ENCODE peak calls at places on chromosomes 1 and 21, in six cellular contexts. S is H7; L is choroid plexus epithelial cell; O is AG04450; J is naive thymus-derived CD4-positive, alpha-beta T cell; R is heart left ventricle. H is an unnamed sample.

GRCh38 chr1:196774603-196775002 is at the start of gene CFHR3:
- DNase-seq in S (no peak), L (no peak), O (no peak), J (no peak), R (no peak), H (no peak)

GRCh38 chr21:21165063-21165645 is 166.9 kb downstream of the NCAM2 start:
- DNase-seq in S (no peak), L (peak), O (peak), J (no peak), R (peak), H (peak)

GRCh38 chr1:219927956-219928790 is at the start of gene SLC30A10:
- DNase-seq in S (peak), L (no peak), O (no peak), J (no peak), R (peak), H (no peak)

GRCh38 chr1:4673494-4673893 is 19.1 kb downstream of the AJAP1 start:
- DNase-seq in S (no peak), L (no peak), O (no peak), J (no peak), R (no peak), H (no peak)

GRCh38 chr1:165408518-165408917 is 36.4 kb downstream of the RXRG start:
- DNase-seq in S (peak), L (peak), O (no peak), J (no peak), R (no peak), H (peak)

GRCh38 chr1:46198026-46198826 is at the start of gene POMGNT1:
- DNase-seq in S (peak), L (peak), O (no peak), J (peak), R (peak), H (peak)

GRCh38 chr1:44822131-44822701 is 13.9 kb downstream of the BTBD19 start:
- DNase-seq in S (peak), L (no peak), O (no peak), J (no peak), R (no peak), H (no peak)

GRCh38 chr1:204746838-204747442 is 61.4 kb upstream of the LRRN2 start:
- DNase-seq in S (peak), L (peak), O (no peak), J (peak), R (no peak), H (peak)

GRCh38 chr1:235069577-235070563 is 58.8 kb downstream of the TOMM20 start:
- DNase-seq in S (no peak), L (no peak), O (no peak), J (no peak), R (peak), H (peak)

GRCh38 chr1:23797478-23798448 is 2.8 kb downstream of the GALE start:
- DNase-seq in S (peak), L (no peak), O (no peak), J (no peak), R (no peak), H (no peak)

GRCh38 chr1:115463347-115463746 is 125.3 kb upstream of the NGF start:
- DNase-seq in S (no peak), L (peak), O (no peak), J (no peak), R (peak), H (no peak)

GRCh38 chr1:20261095-20261494 is 29.6 kb upstream of the VWA5B1 start:
- DNase-seq in S (no peak), L (no peak), O (no peak), J (no peak), R (no peak), H (no peak)

GRCh38 chr1:11354893-11355593 is 82.0 kb downstream of the UBIAD1 start:
- DNase-seq in S (peak), L (no peak), O (no peak), J (no peak), R (no peak), H (no peak)

GRCh38 chr1:109566982-109567381 is 18.6 kb downstream of the GNAI3 start:
- DNase-seq in S (no peak), L (no peak), O (no peak), J (no peak), R (no peak), H (no peak)

GRCh38 chr21:41952568-41953248 is 1.1 kb downstream of the C2CD2 start:
- DNase-seq in S (peak), L (no peak), O (no peak), J (no peak), R (no peak), H (peak)

GRCh38 chr1:156664949-156665411 is 12.2 kb downstream of the NES start:
- DNase-seq in S (peak), L (no peak), O (no peak), J (no peak), R (peak), H (no peak)

GRCh38 chr1:63148825-63149645 is 173.3 kb upstream of the FOXD3 start:
- DNase-seq in S (peak), L (peak), O (peak), J (no peak), R (no peak), H (peak)

GRCh38 chr1:99816656-99817055 is 33.5 kb upstream of the AGL start:
- DNase-seq in S (no peak), L (no peak), O (no peak), J (no peak), R (no peak), H (no peak)

DNA sequence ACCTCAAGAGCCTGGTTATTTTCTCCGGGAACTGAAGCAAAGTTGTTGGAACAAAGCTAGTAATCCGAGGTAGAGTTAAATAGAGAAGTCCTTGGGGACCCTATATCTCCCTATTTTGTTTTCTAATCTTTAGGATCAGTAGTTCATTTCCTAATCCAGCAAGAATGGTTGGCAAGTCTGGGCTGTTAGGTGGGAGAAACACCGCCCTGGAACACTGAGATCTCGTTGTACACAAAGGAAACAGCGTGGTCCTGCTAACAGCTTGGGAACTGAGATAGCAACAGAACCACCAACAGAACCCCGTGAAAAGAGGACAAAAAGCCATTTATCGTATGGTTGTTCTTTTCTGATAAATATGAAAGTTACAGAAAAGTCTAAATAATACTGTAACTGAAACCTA is 121.9 kb upstream of the CDC42BPA start:
- DNase-seq in S (no peak), L (no peak), O (no peak), J (no peak), R (no peak), H (no peak)
- H3K4me3 ChIP-seq in S (no peak), L (no peak), O (no peak), J (no peak), R (no peak), H (no peak)

GRCh38 chr1:118985611-118986290 is 2.4 kb downstream of the TBX15 start:
- DNase-seq in S (no peak), L (peak), O (no peak), J (no peak), R (no peak), H (no peak)

GRCh38 chr1:118986291-118986838 is 1.8 kb downstream of the TBX15 start:
- DNase-seq in S (no peak), L (peak), O (no peak), J (no peak), R (no peak), H (no peak)

GRCh38 chr1:118988186-118989005 is at the start of gene TBX15:
- DNase-seq in S (peak), L (peak), O (no peak), J (no peak), R (no peak), H (no peak)

GRCh38 chr1:118987431-118988185 is 535 bp downstream of the TBX15 start:
- DNase-seq in S (peak), L (peak), O (no peak), J (no peak), R (no peak), H (no peak)

DNA sequence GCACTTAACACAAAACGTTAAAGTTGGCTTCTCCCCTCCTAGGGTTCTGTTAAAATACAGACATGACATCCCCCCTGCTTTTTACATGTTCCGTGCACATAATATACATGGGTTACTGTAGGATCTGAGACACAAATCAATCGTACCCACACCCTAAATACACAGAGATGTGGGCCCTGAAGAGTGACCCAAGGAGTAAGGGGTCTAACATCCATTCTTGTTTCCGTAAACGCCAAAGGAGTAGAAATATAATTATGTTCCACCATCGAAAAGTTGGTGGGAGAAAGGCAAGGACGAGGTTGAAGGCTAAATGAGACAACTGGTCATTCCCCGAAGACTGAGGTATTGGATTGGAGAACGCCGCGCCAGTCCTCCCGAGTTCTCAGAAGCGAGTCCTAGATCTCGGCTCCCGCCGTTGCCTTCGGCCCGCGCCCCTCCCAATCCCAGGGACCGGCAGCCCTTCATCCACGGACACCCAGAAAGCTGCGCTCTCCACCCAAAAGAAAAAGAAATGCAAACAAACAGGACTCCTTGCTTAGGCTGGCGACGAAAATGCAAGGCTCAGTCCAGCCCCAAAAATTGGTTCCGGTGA is 1.2 kb downstream of the TBX15 start:
- DNase-seq in S (peak), L (peak), O (no peak), J (no peak), R (no peak), H (no peak)
- H3K4me3 ChIP-seq in S (peak), L (peak), O (peak), J (no peak), R (peak), H (peak)

GRCh38 chr21:29302340-29302991 is 3.7 kb downstream of the BACH1 start:
- DNase-seq in S (no peak), L (peak), O (no peak), J (no peak), R (no peak), H (peak)
- H3K4me3 ChIP-seq in S (no peak), L (peak), O (peak), J (no peak), R (no peak), H (peak)

DNA sequence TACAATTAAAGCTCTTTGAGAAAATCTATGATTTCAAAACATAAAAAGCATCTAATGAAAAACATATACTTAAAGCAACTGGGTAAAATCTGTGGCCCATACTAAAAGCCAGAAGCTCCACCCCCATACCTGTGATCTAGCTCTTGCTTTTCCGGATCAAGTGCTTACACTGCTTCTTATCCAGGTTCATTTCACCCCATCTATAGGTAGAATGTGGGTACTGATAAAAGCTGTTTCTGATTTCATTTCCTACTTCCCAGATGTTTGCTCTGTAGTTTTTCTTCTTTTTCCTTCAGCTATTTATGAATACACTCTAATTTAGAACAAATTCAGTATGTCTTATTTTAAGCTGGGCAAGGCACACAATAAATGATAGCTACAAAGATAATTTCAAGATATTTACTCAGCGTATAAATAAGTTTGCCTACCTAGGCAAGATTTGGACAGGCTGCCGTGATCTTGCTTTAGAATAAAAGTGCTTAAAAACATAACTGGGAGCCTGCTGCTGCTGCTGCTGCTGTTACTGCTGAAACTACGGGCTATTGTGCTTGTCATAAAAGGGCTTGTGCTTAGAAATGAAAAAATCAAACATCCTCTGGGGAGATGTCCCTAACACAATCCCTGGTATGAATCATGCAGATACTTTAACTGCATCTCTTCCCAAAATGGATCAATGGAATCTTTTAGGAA is 2.1 kb downstream of the SIPA1L2 start:
- DNase-seq in S (peak), L (peak), O (no peak), J (peak), R (no peak), H (peak)
- H3K4me3 ChIP-seq in S (no peak), L (no peak), O (peak), J (no peak), R (peak), H (peak)

GRCh38 chr21:29436143-29436542 is 137.4 kb downstream of the BACH1 start:
- DNase-seq in S (no peak), L (no peak), O (no peak), J (peak), R (peak), H (peak)
- H3K4me3 ChIP-seq in S (no peak), L (no peak), O (no peak), J (peak), R (no peak), H (no peak)

DNA sequence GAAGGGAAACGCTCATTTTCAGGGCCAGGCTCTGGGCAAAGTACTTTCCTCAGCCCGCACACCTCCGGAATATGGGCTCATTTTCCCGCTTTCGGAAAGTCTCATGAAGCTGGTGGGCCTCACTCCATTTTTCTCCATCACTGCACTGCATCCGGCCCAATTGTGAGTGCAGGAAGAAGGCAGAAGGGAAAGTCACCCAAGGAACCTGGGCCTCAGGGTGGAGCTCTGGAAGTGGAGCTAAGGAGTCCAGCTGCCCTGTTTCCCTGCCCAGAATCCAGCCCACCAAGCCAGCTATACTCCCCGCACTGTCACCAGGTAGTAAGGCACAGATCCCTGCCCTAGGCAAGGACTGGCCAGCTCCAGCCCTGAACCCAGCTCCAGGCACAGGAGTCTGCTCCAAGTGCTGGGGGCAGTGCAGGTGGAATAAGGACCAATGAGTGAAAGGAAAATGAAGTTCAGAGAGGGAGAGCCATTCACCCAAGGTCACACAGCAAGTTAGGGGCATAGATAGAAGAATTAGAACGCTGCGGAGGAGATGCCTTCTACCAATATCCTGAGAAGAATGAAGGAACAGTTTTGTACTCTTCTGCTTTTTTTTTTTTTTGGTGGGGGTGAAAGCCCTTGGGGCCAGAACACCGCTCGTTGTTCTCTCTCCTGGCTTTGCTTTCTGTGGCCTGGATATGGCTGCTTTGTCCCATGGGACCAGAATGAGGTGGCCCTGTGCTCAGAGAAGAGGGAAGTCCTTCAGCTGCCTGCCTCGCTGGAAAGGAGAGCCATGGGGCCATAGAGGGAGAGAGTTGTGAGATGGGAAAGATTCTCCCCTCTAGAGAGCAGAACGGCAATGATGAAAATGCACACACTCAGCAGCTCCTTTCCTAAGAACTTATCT is 10.0 kb downstream of the LRP8 start:
- DNase-seq in S (no peak), L (no peak), O (no peak), J (no peak), R (peak), H (no peak)
- H3K4me3 ChIP-seq in S (no peak), L (no peak), O (no peak), J (no peak), R (no peak), H (no peak)

DNA sequence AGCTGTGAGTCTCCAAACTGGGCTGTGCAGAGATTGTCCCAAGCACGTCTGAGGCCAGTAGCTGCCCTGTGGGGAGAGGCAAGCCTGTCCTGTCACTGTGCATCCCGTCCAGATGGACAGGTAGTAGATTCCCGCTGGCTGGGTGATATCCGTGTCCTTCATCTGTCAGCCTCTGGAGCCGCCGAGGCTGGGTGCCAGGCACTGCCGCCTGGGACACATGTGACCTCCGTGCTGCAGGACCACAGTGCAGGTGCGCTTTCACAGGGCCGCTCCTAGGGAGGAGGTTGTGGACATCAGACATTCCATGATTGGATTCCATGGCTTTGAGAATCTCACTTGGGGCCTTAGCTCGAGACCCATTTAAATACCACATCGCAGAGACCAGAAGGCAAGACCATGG is 4.7 kb downstream of the PDXK start:
- DNase-seq in S (no peak), L (no peak), O (no peak), J (no peak), R (no peak), H (no peak)
- H3K4me3 ChIP-seq in S (no peak), L (no peak), O (no peak), J (no peak), R (no peak), H (no peak)

GRCh38 chr1:210596641-210597040 is 267.9 kb downstream of the HHAT start:
- DNase-seq in S (no peak), L (no peak), O (no peak), J (no peak), R (no peak), H (no peak)
- H3K4me3 ChIP-seq in S (no peak), L (no peak), O (no peak), J (no peak), R (no peak), H (no peak)

H was measured in fibroblast of the aortic adventitia.